ENCODE peak calls at places on chromosomes 3 and 15, in nine cellular contexts. One of them, this sample, is unnamed. For H3K4me1, the result is how much of the 10 kb centered on the place peaks cover.

GRCh38 chr15:71082803-71083202 is 32.5 kb upstream of the THSD4 start:
- DNase-seq in GM12878: no peak
- DNase-seq in stomach: no peak
- DNase-seq in body of pancreas: no peak
- DNase-seq in tibial artery: peak
- DNase-seq in left lung: no peak
- DNase-seq in neural progenitor cell: no peak
- DNase-seq in lower lobe of right lung: no peak
- DNase-seq in A549: no peak
- DNase-seq in this sample: no peak

GRCh38 chr3:152236741-152237140 is 32.0 kb upstream of the MBNL1 start:
- DNase-seq in GM12878: no peak
- DNase-seq in stomach: no peak
- DNase-seq in body of pancreas: no peak
- DNase-seq in tibial artery: no peak
- DNase-seq in left lung: no peak
- DNase-seq in neural progenitor cell: no peak
- DNase-seq in lower lobe of right lung: no peak
- DNase-seq in A549: no peak
- DNase-seq in this sample: no peak

GRCh38 chr3:156449712-156450574 is 105.0 kb downstream of the SSR3 start:
- DNase-seq in GM12878: no peak
- DNase-seq in stomach: no peak
- DNase-seq in body of pancreas: peak
- DNase-seq in tibial artery: no peak
- DNase-seq in left lung: no peak
- DNase-seq in neural progenitor cell: peak
- DNase-seq in lower lobe of right lung: no peak
- DNase-seq in A549: peak
- DNase-seq in this sample: no peak

GRCh38 chr15:98567951-98568350 is 80.4 kb upstream of the IGF1R start:
- DNase-seq in GM12878: no peak
- DNase-seq in stomach: no peak
- DNase-seq in body of pancreas: no peak
- DNase-seq in tibial artery: no peak
- DNase-seq in left lung: no peak
- DNase-seq in neural progenitor cell: no peak
- DNase-seq in lower lobe of right lung: no peak
- DNase-seq in A549: no peak
- DNase-seq in this sample: no peak

GRCh38 chr3:148971819-148972218 is 19.5 kb upstream of the GYG1 start:
- DNase-seq in GM12878: no peak
- DNase-seq in stomach: peak
- DNase-seq in body of pancreas: peak
- DNase-seq in tibial artery: peak
- DNase-seq in left lung: no peak
- DNase-seq in neural progenitor cell: no peak
- DNase-seq in lower lobe of right lung: no peak
- DNase-seq in A549: no peak
- DNase-seq in this sample: no peak

GRCh38 chr3:9781551-9781950 is 10.7 kb downstream of the TADA3 start:
- DNase-seq in GM12878: no peak
- DNase-seq in stomach: no peak
- DNase-seq in body of pancreas: no peak
- DNase-seq in tibial artery: no peak
- DNase-seq in left lung: no peak
- DNase-seq in neural progenitor cell: no peak
- DNase-seq in lower lobe of right lung: no peak
- DNase-seq in A549: no peak
- DNase-seq in this sample: no peak

GRCh38 chr3:43417133-43417532 is 130.8 kb downstream of the SNRK start:
- DNase-seq in GM12878: no peak
- DNase-seq in stomach: no peak
- DNase-seq in body of pancreas: no peak
- DNase-seq in tibial artery: no peak
- DNase-seq in left lung: no peak
- DNase-seq in neural progenitor cell: no peak
- DNase-seq in lower lobe of right lung: no peak
- DNase-seq in A549: no peak
- DNase-seq in this sample: no peak

GRCh38 chr3:50278868-50279224 is at the start of gene LSMEM2:
- DNase-seq in GM12878: no peak
- DNase-seq in stomach: no peak
- DNase-seq in body of pancreas: no peak
- DNase-seq in tibial artery: no peak
- DNase-seq in left lung: peak
- DNase-seq in neural progenitor cell: no peak
- DNase-seq in lower lobe of right lung: no peak
- DNase-seq in A549: no peak
- DNase-seq in this sample: no peak

GRCh38 chr15:68415501-68416157 is 16.3 kb downstream of the ITGA11 start:
- DNase-seq in GM12878: no peak
- DNase-seq in stomach: no peak
- DNase-seq in body of pancreas: no peak
- DNase-seq in tibial artery: peak
- DNase-seq in left lung: no peak
- DNase-seq in neural progenitor cell: no peak
- DNase-seq in lower lobe of right lung: no peak
- DNase-seq in A549: no peak
- DNase-seq in this sample: no peak

GRCh38 chr15:36632196-36632595 is 52.8 kb downstream of the CDIN1 start:
- DNase-seq in GM12878: no peak
- DNase-seq in stomach: no peak
- DNase-seq in body of pancreas: no peak
- DNase-seq in tibial artery: no peak
- DNase-seq in left lung: no peak
- DNase-seq in neural progenitor cell: no peak
- DNase-seq in lower lobe of right lung: no peak
- DNase-seq in A549: no peak
- DNase-seq in this sample: no peak

GRCh38 chr3:174776123-174776522 is 83.0 kb upstream of the NAALADL2 start:
- DNase-seq in GM12878: no peak
- DNase-seq in stomach: no peak
- DNase-seq in body of pancreas: no peak
- DNase-seq in tibial artery: no peak
- DNase-seq in left lung: no peak
- DNase-seq in neural progenitor cell: no peak
- DNase-seq in lower lobe of right lung: no peak
- DNase-seq in A549: no peak
- DNase-seq in this sample: no peak

GRCh38 chr3:9071982-9072666 is 108.9 kb upstream of the RAD18 start:
- DNase-seq in GM12878: no peak
- DNase-seq in stomach: no peak
- DNase-seq in body of pancreas: no peak
- DNase-seq in tibial artery: no peak
- DNase-seq in left lung: no peak
- DNase-seq in neural progenitor cell: no peak
- DNase-seq in lower lobe of right lung: no peak
- DNase-seq in A549: no peak
- DNase-seq in this sample: no peak

GRCh38 chr3:127003175-127003555 is 20.2 kb downstream of the PLXNA1 start:
- DNase-seq in GM12878: no peak
- DNase-seq in stomach: no peak
- DNase-seq in body of pancreas: no peak
- DNase-seq in tibial artery: no peak
- DNase-seq in left lung: no peak
- DNase-seq in neural progenitor cell: no peak
- DNase-seq in lower lobe of right lung: no peak
- DNase-seq in A549: no peak
- DNase-seq in this sample: no peak

DNA sequence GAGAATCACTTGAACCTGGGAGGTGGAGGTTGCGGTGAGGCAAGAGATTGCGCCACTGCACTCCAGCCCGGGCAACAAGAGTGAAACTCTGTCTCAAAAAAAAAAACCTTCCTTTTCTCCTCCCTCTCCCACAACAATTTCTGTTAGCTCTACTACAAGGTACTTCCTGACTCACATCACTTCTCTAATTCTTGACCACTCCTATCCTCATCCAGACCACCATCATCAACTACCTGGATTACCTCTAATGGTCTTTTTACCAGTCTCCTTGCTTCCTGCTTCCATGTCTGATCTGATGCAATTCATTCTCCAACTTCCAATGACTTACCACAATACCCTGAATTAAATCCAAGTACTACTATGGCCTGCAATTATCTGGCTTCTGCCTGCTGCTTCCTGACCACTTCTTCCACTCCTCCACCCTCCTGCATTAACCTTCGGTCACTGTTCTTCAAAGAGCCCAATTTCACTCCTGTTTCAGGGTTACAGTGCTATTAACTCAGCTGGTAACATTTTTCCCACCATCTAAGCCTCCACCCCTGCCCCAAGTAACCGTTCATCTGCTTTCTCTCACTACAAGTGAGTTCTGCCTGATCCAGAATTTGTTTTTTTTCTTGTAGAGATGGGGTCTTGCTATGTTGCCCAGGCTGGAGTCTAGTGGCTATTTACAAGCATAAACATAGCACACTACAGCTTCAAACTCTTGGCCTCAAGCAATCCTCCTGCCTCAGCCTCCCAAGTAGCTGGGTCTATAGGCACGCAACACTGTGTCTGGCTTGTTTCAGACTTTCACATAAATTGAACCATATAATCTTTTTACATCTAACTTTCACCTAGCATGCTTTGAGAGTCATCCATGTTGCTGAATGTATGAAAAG is 27.8 kb downstream of the DCAF1 start:
- DNase-seq in GM12878: no peak
- DNase-seq in stomach: no peak
- DNase-seq in body of pancreas: no peak
- DNase-seq in tibial artery: no peak
- DNase-seq in left lung: no peak
- DNase-seq in neural progenitor cell: no peak
- DNase-seq in lower lobe of right lung: no peak
- DNase-seq in A549: no peak
- DNase-seq in this sample: no peak
- TF ChIP-seq CTCF in GM12878: no peak
- TF ChIP-seq CTCF in stomach: no peak
- TF ChIP-seq CTCF in body of pancreas: no peak
- TF ChIP-seq CTCF in tibial artery: no peak
- TF ChIP-seq CTCF in left lung: no peak
- TF ChIP-seq CTCF in neural progenitor cell: no peak
- TF ChIP-seq CTCF in lower lobe of right lung: no peak
- TF ChIP-seq CTCF in A549: no peak
- TF ChIP-seq CTCF in this sample: no peak

GRCh38 chr3:128367221-128367620 is 99.5 kb downstream of the DNAJB8 start:
- DNase-seq in GM12878: no peak
- DNase-seq in stomach: no peak
- DNase-seq in body of pancreas: no peak
- DNase-seq in tibial artery: no peak
- DNase-seq in left lung: no peak
- DNase-seq in neural progenitor cell: no peak
- DNase-seq in lower lobe of right lung: no peak
- DNase-seq in A549: no peak
- DNase-seq in this sample: no peak

GRCh38 chr3:128368626-128369025 is 98.1 kb downstream of the DNAJB8 start:
- DNase-seq in GM12878: no peak
- DNase-seq in stomach: no peak
- DNase-seq in body of pancreas: no peak
- DNase-seq in tibial artery: no peak
- DNase-seq in left lung: no peak
- DNase-seq in neural progenitor cell: no peak
- DNase-seq in lower lobe of right lung: no peak
- DNase-seq in A549: no peak
- DNase-seq in this sample: no peak

GRCh38 chr3:128366652-128367051 is 100.0 kb downstream of the DNAJB8 start:
- DNase-seq in GM12878: no peak
- DNase-seq in stomach: no peak
- DNase-seq in body of pancreas: no peak
- DNase-seq in tibial artery: no peak
- DNase-seq in left lung: no peak
- DNase-seq in neural progenitor cell: no peak
- DNase-seq in lower lobe of right lung: no peak
- DNase-seq in A549: no peak
- DNase-seq in this sample: no peak

GRCh38 chr3:128369106-128369708 is 97.5 kb downstream of the DNAJB8 start:
- DNase-seq in GM12878: no peak
- DNase-seq in stomach: no peak
- DNase-seq in body of pancreas: no peak
- DNase-seq in tibial artery: no peak
- DNase-seq in left lung: no peak
- DNase-seq in neural progenitor cell: no peak
- DNase-seq in lower lobe of right lung: no peak
- DNase-seq in A549: no peak
- DNase-seq in this sample: no peak

DNA sequence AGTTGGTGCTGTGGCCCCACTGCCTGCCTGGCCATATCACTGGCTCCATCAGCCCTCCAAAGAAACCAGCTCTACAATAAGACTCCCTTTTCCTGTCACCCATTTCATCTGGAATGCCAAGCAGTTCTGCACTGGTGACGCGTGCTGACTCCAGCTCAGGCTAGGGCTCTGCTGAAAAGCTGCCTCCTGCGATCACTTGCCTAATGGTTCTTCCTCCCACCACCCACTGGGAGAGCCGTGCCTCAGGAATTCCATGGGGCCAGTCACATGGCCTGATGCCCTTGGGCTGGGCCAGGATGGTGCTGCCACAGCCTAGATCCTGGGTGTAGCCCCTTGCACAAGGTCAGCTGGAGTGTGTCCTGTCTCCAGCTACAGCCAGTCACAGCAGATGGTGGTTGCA is 99.0 kb downstream of the DNAJB8 start:
- DNase-seq in GM12878: no peak
- DNase-seq in stomach: no peak
- DNase-seq in body of pancreas: no peak
- DNase-seq in tibial artery: no peak
- DNase-seq in left lung: no peak
- DNase-seq in neural progenitor cell: peak
- DNase-seq in lower lobe of right lung: no peak
- DNase-seq in A549: no peak
- DNase-seq in this sample: no peak
- H3K4me1 ChIP-seq in GM12878: under half
- H3K4me1 ChIP-seq in stomach: under half
- H3K4me1 ChIP-seq in body of pancreas: under half
- H3K4me1 ChIP-seq in tibial artery: under half
- H3K4me1 ChIP-seq in left lung: under half
- H3K4me1 ChIP-seq in neural progenitor cell: under half
- H3K4me1 ChIP-seq in lower lobe of right lung: under half
- H3K4me1 ChIP-seq in A549: under half
- H3K4me1 ChIP-seq in this sample: under half

GRCh38 chr3:27880969-27881892 is 159.1 kb upstream of the EOMES start:
- DNase-seq in GM12878: peak
- DNase-seq in stomach: no peak
- DNase-seq in body of pancreas: no peak
- DNase-seq in tibial artery: peak
- DNase-seq in left lung: no peak
- DNase-seq in neural progenitor cell: no peak
- DNase-seq in lower lobe of right lung: no peak
- DNase-seq in A549: no peak
- DNase-seq in this sample: peak
- H3K4me3 ChIP-seq in GM12878: peak
- H3K4me3 ChIP-seq in stomach: peak
- H3K4me3 ChIP-seq in body of pancreas: no peak
- H3K4me3 ChIP-seq in tibial artery: no peak
- H3K4me3 ChIP-seq in left lung: no peak
- H3K4me3 ChIP-seq in neural progenitor cell: no peak
- H3K4me3 ChIP-seq in lower lobe of right lung: peak
- H3K4me3 ChIP-seq in A549: no peak
- H3K4me3 ChIP-seq in this sample: peak

DNA sequence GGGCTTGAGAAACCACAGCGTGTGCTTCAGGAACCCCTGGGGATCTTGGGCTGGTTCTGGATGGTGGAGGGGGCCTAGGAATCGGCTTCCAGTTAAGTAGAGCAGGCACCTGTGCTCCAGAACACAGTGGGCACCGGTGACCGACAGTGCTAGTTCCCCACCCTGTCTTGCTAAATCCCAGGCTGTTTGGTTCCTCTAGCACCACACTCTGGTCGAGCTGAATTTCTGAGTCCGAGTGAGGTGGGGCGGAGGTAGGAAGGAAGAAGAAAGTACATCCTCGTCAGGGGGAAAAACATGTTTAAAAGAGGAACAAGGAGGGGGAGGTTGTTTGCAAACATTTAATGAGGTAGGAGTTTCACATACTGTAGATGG is 29.1 kb downstream of the SLC6A6 start:
- DNase-seq in GM12878: no peak
- DNase-seq in stomach: no peak
- DNase-seq in body of pancreas: no peak
- DNase-seq in tibial artery: no peak
- DNase-seq in left lung: no peak
- DNase-seq in neural progenitor cell: no peak
- DNase-seq in lower lobe of right lung: peak
- DNase-seq in A549: no peak
- DNase-seq in this sample: no peak
- TF ChIP-seq CTCF in GM12878: peak
- TF ChIP-seq CTCF in stomach: no peak
- TF ChIP-seq CTCF in body of pancreas: no peak
- TF ChIP-seq CTCF in tibial artery: no peak
- TF ChIP-seq CTCF in left lung: no peak
- TF ChIP-seq CTCF in neural progenitor cell: no peak
- TF ChIP-seq CTCF in lower lobe of right lung: no peak
- TF ChIP-seq CTCF in A549: no peak
- TF ChIP-seq CTCF in this sample: no peak

This sample was measured in CD8-positive, alpha-beta T cell.